ENCODE peak calls at places on chromosomes 2 and 18, in nine cellular contexts. X, G, H, U, N, R, L, B and Q are unnamed samples.
A peak's percentile ranks its signal among the peaks of the same experiment; 100 is the strongest.

GRCh38 chr2:54859997-54860701 is 136.7 kb downstream of the EML6 start:
- DNase-seq in B (peak; percentile 81), G (no peak), X (no peak), R (peak; percentile 66), H (no peak), N (no peak), L (no peak), U (no peak), Q (no peak)

GRCh38 chr2:48174503-48174902 is 268.2 kb upstream of the FBXO11 start:
- DNase-seq in N (no peak), R (no peak), X (no peak), B (no peak), L (no peak), H (no peak), U (no peak), G (no peak), Q (no peak)

GRCh38 chr2:136085810-136086209 is 32.1 kb downstream of the CXCR4 start:
- DNase-seq in N (no peak), H (no peak), B (no peak), U (no peak), X (no peak), R (no peak), G (no peak), L (no peak), Q (no peak)

GRCh38 chr2:69208023-69208595 is 178.9 kb downstream of the GFPT1 start:
- DNase-seq in B (no peak), X (no peak), R (no peak), L (no peak), U (no peak), G (no peak), N (no peak), H (no peak), Q (no peak)

GRCh38 chr2:74894261-74895030 is 60.5 kb downstream of the HK2 start:
- DNase-seq in H (no peak), G (no peak), L (no peak), X (no peak), N (no peak), U (no peak), B (no peak), R (no peak), Q (no peak)

GRCh38 chr2:180202591-180202990 is 195.5 kb upstream of the CWC22 start:
- DNase-seq in L (no peak), G (no peak), B (peak; percentile 35), N (no peak), U (no peak), R (no peak), X (no peak), H (no peak), Q (no peak)

GRCh38 chr2:143694335-143694734 is 565.1 kb downstream of the ARHGAP15 start:
- DNase-seq in H (no peak), N (no peak), G (no peak), B (no peak), L (no peak), U (no peak), X (no peak), R (no peak), Q (no peak)

GRCh38 chr2:179636995-179637394 is 224.4 kb downstream of the ZNF385B start:
- DNase-seq in G (no peak), L (no peak), U (no peak), R (no peak), N (no peak), B (no peak), X (no peak), H (no peak), Q (no peak)

DNA sequence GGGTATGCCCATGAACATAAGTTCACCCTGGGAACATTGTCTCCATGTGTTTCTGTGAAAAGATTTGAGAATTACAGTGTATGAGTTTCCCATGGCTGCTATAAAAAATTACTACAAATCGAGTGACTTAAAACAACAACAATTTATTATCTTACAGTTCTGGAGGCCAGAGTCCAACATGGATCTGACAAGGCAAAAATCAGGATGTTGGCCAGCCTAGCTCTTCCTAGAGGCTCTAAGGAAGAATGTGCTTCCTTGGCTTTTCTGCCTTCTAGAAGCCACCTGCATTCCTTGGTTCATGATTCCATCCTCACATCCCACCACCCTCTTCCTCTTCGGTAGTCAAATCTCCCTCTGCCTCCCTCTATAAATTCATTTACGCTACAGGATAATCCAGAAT is 38.6 kb downstream of the FAM124B start:
- DNase-seq in G (no peak), B (no peak), U (no peak), X (no peak), L (no peak), R (no peak), H (no peak), N (no peak), Q (no peak)
- TF ChIP-seq CTCF in G (no peak), B (no peak), U (no peak), X (no peak), L (no peak), R (peak; percentile 9), H (peak; percentile 19), N (no peak), Q (no peak)

GRCh38 chr18:63169853-63170252 is 149.7 kb downstream of the BCL2 start:
- DNase-seq in X (no peak), U (no peak), G (no peak), H (no peak), L (no peak), B (no peak), R (no peak), N (no peak), Q (no peak)
- TF ChIP-seq CTCF in X (no peak), U (no peak), G (no peak), H (no peak), L (no peak), B (no peak), R (no peak), N (no peak), Q (no peak)

GRCh38 chr18:6884944-6885343 is 155.4 kb downstream of the ARHGAP28 start:
- DNase-seq in N (no peak), U (no peak), H (no peak), G (no peak), B (no peak), L (no peak), R (no peak), X (no peak), Q (no peak)
- TF ChIP-seq CTCF in N (no peak), U (no peak), H (no peak), G (no peak), B (no peak), L (no peak), R (no peak), X (no peak), Q (no peak)

GRCh38 chr2:38163006-38163405 is 87.1 kb upstream of the CYP1B1 start:
- DNase-seq in X (no peak), R (no peak), U (no peak), L (no peak), N (no peak), H (peak; percentile 18), B (no peak), G (no peak), Q (no peak)
- TF ChIP-seq CTCF in X (no peak), R (no peak), U (no peak), L (no peak), N (no peak), H (no peak), B (no peak), G (no peak), Q (peak; percentile 3)

DNA sequence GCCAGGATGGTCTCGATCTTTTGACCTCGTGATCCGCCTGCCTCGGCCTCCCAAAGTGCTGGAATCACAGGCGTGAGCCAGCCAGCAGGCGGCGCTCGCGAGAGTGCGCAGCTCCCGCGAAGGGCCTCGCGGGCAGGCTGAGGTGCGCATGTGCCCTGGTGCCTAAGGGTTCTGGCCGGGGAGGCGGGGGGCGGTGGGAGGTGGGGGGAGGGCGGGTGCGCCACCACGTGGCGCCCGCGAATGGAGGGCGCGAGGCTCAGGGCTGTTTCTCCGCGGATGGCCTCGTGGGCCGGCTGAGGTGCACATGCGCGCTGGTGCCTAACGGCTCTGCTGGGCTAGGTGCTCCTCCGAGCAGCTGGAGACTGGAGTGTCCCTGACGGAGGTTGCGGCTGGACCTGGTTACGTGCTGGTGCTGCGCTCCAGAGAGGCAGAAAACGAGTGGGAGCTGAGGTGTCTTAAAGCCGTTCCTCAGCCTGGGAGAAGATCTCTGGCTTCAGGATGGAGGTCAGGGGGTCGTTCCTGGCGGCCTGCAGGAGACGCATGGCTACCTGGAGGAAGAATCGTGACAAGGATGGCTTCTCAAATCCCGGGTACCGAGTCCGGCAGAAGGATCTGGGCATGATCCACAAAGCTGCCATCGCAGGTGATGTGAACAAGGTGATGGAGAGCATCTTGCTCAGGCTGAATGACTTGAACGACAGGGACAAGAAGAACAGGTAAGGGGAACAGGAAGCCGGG is at the start of gene ANKRD62:
- DNase-seq in B (no peak), R (no peak), G (no peak), X (no peak), N (no peak), L (no peak), U (no peak), H (no peak), Q (no peak)
- TF ChIP-seq CTCF in B (no peak), R (no peak), G (no peak), X (no peak), N (no peak), L (no peak), U (no peak), H (no peak), Q (no peak)

GRCh38 chr18:79379251-79379905 is 16.4 kb upstream of the NFATC1 start:
- DNase-seq in U (no peak), R (no peak), N (no peak), H (no peak), G (no peak), B (no peak), L (no peak), X (peak; percentile 56), Q (no peak)
- TF ChIP-seq CTCF in U (no peak), R (no peak), N (no peak), H (peak; percentile 37), G (peak; percentile 13), B (no peak), L (no peak), X (peak; percentile 16), Q (no peak)